ENCODE peak calls at places on chromosomes 4 and X, in four cellular contexts. U, T, L and K are unnamed samples.
A peak's percentile ranks its signal among the peaks of the same experiment; 100 is the strongest.

GRCh38 chr4:65865489-65865888 is 195.2 kb upstream of the EPHA5 start:
- DNase-seq in U (no peak), T (no peak), L (peak; percentile 17), K (no peak)

GRCh38 chr4:37960098-37960497 is at the start of gene PTTG2:
- DNase-seq in U (no peak), T (no peak), L (no peak), K (no peak)

GRCh38 chrX:52363247-52363883 is 5.5 kb upstream of the XAGE2 start:
- DNase-seq in U (no peak), T (no peak), L (peak; percentile 14), K (no peak)

GRCh38 chr4:101135371-101136010 is 211.8 kb downstream of the PPP3CA start:
- DNase-seq in U (no peak), T (no peak), L (no peak), K (no peak)

GRCh38 chr4:144259285-144259684 is 118.8 kb upstream of the GYPA start:
- DNase-seq in U (no peak), T (no peak), L (no peak), K (no peak)

GRCh38 chr4:98181815-98182214 is 38.5 kb upstream of the STPG2 start:
- DNase-seq in U (no peak), T (no peak), L (peak; percentile 18), K (no peak)

GRCh38 chr4:186144596-186145569 is 40.4 kb downstream of the FAM149A start:
- DNase-seq in U (peak; percentile 78), T (no peak), L (peak; percentile 47), K (no peak)

GRCh38 chr4:48227662-48228061 is 42.0 kb downstream of the TEC start:
- DNase-seq in U (no peak), T (no peak), L (no peak), K (no peak)

GRCh38 chr4:102715057-102715456 is 45.7 kb downstream of the MANBA start:
- DNase-seq in U (no peak), T (no peak), L (peak; percentile 23), K (no peak)

GRCh38 chrX:3252744-3253143 is 93.7 kb downstream of the MXRA5 start:
- DNase-seq in U (no peak), T (no peak), L (peak; percentile 35), K (no peak)

GRCh38 chrX:13059676-13060499 is 15.5 kb upstream of the FAM9C start:
- DNase-seq in U (no peak), T (no peak), L (peak; percentile 86), K (no peak)

GRCh38 chrX:47278684-47279083 is 45.9 kb downstream of the USP11 start:
- DNase-seq in U (no peak), T (no peak), L (peak; percentile 63), K (no peak)

GRCh38 chr4:159049780-159050375 is 53.0 kb upstream of the RAPGEF2 start:
- DNase-seq in U (no peak), T (no peak), L (no peak), K (no peak)

GRCh38 chr4:6354626-6355025 is 85.0 kb downstream of the WFS1 start:
- DNase-seq in U (no peak), T (no peak), L (no peak), K (no peak)

GRCh38 chr4:143335979-143336827 is 473 bp upstream of the GAB1 start:
- DNase-seq in U (peak; percentile 96), T (peak; percentile 75), L (peak; percentile 86), K (peak; percentile 67)

GRCh38 chr4:115969756-115970155 is 856.3 kb upstream of the NDST4 start:
- DNase-seq in U (no peak), T (no peak), L (no peak), K (no peak)

GRCh38 chrX:153593811-153594500 is 5.0 kb downstream of the CCNQ start:
- DNase-seq in U (no peak), T (no peak), L (no peak), K (no peak)

GRCh38 chr4:140837742-140838141 is 81.6 kb upstream of the TBC1D9 start:
- DNase-seq in U (no peak), T (no peak), L (no peak), K (no peak)

GRCh38 chr4:39613093-39613656 is 25.5 kb downstream of the SMIM14 start:
- DNase-seq in U (no peak), T (no peak), L (peak; percentile 38), K (no peak)

DNA sequence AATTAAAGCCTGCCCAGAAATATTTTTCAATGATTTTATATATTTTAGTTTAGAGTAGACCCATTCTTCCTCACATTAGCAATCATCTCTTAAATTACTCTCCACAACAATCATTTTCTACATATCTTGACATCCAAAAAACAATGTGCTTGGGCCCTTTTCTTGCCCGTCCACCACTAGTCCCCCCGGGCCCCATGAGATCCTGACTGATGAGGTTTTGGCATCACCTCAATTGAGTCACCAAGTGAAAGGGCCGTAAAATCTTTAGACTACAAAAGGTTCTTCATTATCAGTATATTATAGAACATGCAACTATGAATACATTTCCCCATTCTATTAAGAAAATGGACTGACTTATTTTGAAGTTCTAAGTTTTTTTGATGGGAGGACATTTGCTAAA is 4.0 kb upstream of the CDKL2 start:
- DNase-seq in U (no peak), T (no peak), L (peak; percentile 40), K (no peak)
- TF ChIP-seq CTCF in U (no peak), T (no peak), L (no peak), K (no peak)

DNA sequence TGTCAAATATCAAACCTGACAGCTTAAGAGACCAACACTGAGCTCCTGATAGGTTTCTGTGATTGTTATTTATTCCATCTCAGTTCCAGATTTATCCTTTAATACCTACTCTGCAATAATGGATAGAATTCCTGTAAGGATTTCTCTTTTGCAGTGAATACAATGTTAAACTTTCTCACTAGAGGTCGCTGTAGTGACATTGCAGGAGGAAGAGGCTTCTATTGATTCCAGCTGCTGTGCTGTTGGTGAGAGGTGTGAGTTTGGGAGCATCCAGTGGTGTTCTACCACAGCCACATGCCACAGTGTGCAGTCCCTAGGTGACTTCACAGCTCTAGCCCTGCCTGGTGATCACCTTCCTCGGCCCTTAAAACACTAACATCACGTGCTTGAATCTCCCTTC is 34.6 kb upstream of the DCAF8L2 start:
- DNase-seq in U (no peak), T (no peak), L (peak; percentile 1), K (no peak)
- TF ChIP-seq CTCF in U (peak; percentile 38), T (no peak), L (peak; percentile 20), K (no peak)

GRCh38 chr4:163553146-163553545 is 58.7 kb downstream of the TMA16 start:
- DNase-seq in U (no peak), T (no peak), L (no peak), K (no peak)

GRCh38 chr4:163558539-163559044 is 64.1 kb downstream of the TMA16 start:
- DNase-seq in U (peak; percentile 67), T (no peak), L (no peak), K (peak; percentile 33)

GRCh38 chr4:163554870-163555465 is 60.5 kb downstream of the TMA16 start:
- DNase-seq in U (no peak), T (no peak), L (peak; percentile 40), K (no peak)

GRCh38 chr4:163556650-163557391 is 62.3 kb downstream of the TMA16 start:
- DNase-seq in U (no peak), T (no peak), L (no peak), K (no peak)

GRCh38 chr4:163556169-163556568 is 61.7 kb downstream of the TMA16 start:
- DNase-seq in U (no peak), T (no peak), L (peak; percentile 11), K (no peak)
- TF ChIP-seq CTCF in U (peak; percentile 11), T (no peak), L (peak; percentile 4), K (no peak)

GRCh38 chr4:10461091-10461849 is 4.0 kb upstream of the ZNF518B start:
- DNase-seq in U (peak; percentile 82), T (no peak), L (peak; percentile 54), K (peak; percentile 79)
- TF ChIP-seq CTCF in U (peak; percentile 94), T (peak; percentile 93), L (no peak), K (peak; percentile 83)

GRCh38 chr4:76784237-76784636 is 113.7 kb downstream of the SOWAHB start:
- DNase-seq in U (no peak), T (no peak), L (peak; percentile 21), K (no peak)
- TF ChIP-seq CTCF in U (no peak), T (no peak), L (peak; percentile 26), K (no peak)

DNA sequence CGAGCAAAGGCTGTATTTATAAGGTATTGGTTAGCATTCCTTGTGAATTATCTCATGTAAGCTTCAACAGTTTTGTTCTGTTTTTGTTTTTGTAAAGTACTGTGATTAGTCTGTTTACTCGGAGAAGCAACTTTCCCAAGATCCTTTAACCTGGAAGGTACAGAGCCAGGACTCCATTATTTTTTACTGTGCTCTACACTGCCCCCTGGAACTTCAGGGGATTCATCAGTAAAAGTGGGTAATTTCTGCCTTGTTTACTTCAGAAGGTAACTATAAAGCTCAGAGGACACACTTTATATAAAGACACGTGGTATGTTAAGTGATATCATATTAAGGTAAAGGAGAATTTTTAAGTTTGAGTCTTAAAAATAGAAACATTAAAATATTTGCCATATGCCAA is 124.9 kb downstream of the IQCM start:
- DNase-seq in U (no peak), T (no peak), L (no peak), K (no peak)
- TF ChIP-seq CTCF in U (peak; percentile 6), T (no peak), L (peak; percentile 22), K (no peak)

DNA sequence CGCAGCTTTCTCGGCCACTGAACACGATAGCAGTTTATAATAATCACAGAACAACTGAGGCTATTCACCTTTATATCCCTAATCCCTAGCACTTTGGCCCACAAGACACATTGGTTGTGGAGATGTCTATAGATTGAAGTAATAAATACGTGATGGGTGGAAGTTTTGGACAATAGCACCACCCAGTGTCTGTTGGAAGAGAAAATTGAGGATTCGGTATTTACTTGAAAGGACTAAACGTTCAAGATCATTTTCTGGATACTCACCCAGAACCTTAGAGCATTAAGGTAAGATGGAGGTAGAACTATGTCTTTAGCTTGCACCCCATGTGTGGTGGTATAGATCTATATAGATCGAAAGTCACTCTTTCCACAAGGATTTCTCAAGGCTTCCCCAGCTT is 792 bp upstream of the TMSB15A start:
- DNase-seq in U (no peak), T (no peak), L (peak; percentile 37), K (no peak)
- TF ChIP-seq CTCF in U (peak; percentile 10), T (no peak), L (peak; percentile 22), K (no peak)

GRCh38 chr4:83582289-83582756 is 46.4 kb downstream of the GPAT3 start:
- DNase-seq in U (no peak), T (no peak), L (peak; percentile 26), K (peak; percentile 26)
- TF ChIP-seq CTCF in U (no peak), T (no peak), L (no peak), K (no peak)

GRCh38 chrX:38627683-38628082 is 66.3 kb downstream of the TSPAN7 start:
- DNase-seq in U (no peak), T (no peak), L (peak; percentile 36), K (no peak)
- TF ChIP-seq CTCF in U (peak; percentile 45), T (no peak), L (peak; percentile 63), K (no peak)

DNA sequence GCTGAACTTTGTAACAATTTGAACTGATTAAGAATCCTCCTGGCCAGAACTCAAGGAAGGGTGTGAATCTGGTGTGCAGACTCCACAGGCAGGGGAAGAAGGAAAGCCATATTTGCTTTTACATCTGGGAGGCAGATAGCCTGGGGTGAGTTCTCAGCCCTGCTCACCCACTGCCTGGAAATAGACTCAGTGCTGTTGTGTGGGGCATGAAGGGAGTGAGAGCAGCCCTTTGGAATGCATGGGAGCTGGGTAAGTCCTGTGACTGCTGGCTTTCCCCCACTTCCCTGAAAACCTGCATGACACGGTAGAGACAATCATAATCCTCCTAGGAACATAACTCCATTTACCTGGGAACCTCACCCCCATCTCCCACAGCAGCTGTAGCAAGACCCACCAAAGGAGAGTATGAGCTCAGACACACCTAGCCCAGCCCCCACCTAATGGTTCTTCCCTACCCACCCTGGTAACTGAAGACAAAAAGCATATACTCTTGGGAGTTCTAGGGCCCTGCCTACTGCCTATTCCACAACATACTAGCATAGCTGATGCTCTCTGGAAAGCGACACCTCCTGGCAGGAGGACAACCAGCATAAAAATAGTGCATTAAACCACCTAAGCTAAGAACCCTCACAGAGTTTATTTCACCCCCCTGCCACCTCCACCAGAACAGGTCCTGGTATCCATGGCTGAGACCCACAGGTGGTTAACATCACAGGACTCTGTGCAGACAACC is 59.3 kb upstream of the UBQLN2 start:
- DNase-seq in U (no peak), T (no peak), L (no peak), K (no peak)
- TF ChIP-seq CTCF in U (no peak), T (no peak), L (no peak), K (no peak)